ENCODE peak calls at places on chromosomes 1 and 21, in nine cellular contexts. A, O, X, L, E, U, C, H and G are unnamed samples.

GRCh38 chr1:28437924-28438699 is 67.7 kb upstream of the RCC1 start:
- DNase-seq in O (peak), A (peak), U (peak), E (peak), X (peak), H (no peak), L (peak), C (peak), G (peak)

GRCh38 chr1:222247081-222247480 is 300.8 kb downstream of the HHIPL2 start:
- DNase-seq in O (no peak), E (no peak), A (no peak), C (no peak), L (no peak), X (no peak), U (no peak), H (no peak), G (no peak)

GRCh38 chr1:27868932-27869718 is 3.2 kb upstream of the THEMIS2 start:
- DNase-seq in A (peak), X (no peak), U (no peak), H (no peak), C (no peak), O (no peak), E (no peak), L (peak), G (no peak)

GRCh38 chr1:15749399-15750291 is 7.3 kb downstream of the TMEM82 start:
- DNase-seq in H (no peak), U (peak), A (peak), E (peak), X (no peak), O (peak), C (no peak), L (no peak), G (no peak)

GRCh38 chr21:30044447-30045064 is 104.8 kb upstream of the GRIK1 start:
- DNase-seq in U (no peak), A (peak), X (no peak), O (peak), H (no peak), L (no peak), C (no peak), E (no peak), G (no peak)

GRCh38 chr1:203325004-203325417 is 19.7 kb downstream of the BTG2 start:
- DNase-seq in H (no peak), X (no peak), E (no peak), C (no peak), U (no peak), A (no peak), L (no peak), O (peak), G (no peak)

GRCh38 chr1:52281518-52281917 is 84.5 kb downstream of the CC2D1B start:
- DNase-seq in A (no peak), O (peak), C (no peak), H (no peak), E (no peak), L (no peak), U (no peak), X (no peak), G (no peak)

GRCh38 chr21:43983860-43984420 is 28.2 kb upstream of the TRAPPC10 start:
- DNase-seq in X (no peak), A (no peak), O (no peak), H (no peak), C (no peak), L (no peak), E (no peak), U (no peak), G (no peak)

GRCh38 chr1:232995189-232995588 is 44.8 kb downstream of the NTPCR start:
- DNase-seq in U (no peak), X (no peak), A (no peak), E (no peak), L (no peak), C (no peak), O (no peak), H (no peak), G (no peak)

GRCh38 chr1:89633103-89633744 is at the start of gene LRRC8C:
- DNase-seq in A (peak), U (no peak), O (peak), C (peak), X (no peak), L (peak), E (peak), H (peak), G (peak)

GRCh38 chr1:218895064-218895587 is 278.6 kb upstream of the LYPLAL1 start:
- DNase-seq in X (no peak), O (peak), E (no peak), H (no peak), U (no peak), A (no peak), L (no peak), C (no peak), G (no peak)

DNA sequence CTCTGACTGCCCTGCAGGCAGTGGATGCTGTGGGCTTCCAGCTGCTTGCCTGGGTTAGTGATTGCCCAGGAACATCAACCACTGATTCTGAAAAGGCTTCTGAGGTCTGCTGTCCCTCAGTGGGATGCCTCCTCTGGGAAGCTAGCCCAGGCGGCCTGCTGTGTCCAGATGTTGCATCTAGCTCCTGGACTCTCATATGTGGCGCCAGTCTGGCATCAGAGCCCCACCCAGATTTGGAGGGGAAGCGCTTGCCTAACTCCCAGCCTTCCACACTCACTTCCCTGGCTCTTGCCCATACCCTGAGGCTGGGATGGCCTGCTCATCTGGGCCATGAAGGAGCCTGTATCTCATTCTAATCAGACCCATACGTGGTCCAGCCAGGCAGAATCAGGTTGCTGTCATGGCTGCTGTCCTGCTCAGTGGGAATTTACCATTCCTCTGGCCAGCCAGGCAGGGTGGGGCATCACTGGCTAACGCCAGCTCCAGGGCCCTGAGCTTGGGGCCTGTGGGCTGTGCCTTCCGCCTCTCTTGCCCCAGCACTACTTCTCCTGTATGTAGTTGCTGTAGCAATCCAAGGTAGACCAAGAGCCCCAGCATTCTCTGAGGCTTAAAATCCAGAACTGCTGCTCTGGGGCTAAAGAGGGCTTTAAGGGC is 4.1 kb downstream of the CSF1 start:
- DNase-seq in C (no peak), O (no peak), L (peak), H (no peak), X (peak), E (no peak), U (no peak), A (no peak), G (no peak)
- H3K27ac ChIP-seq in C (no peak), O (no peak), L (no peak), H (no peak), X (no peak), E (no peak), U (peak), A (peak), G (no peak)

GRCh38 chr1:77015748-77016341 is 148.6 kb downstream of the ST6GALNAC5 start:
- DNase-seq in C (no peak), U (no peak), H (no peak), O (no peak), X (no peak), A (no peak), E (no peak), L (no peak), G (no peak)
- H3K27ac ChIP-seq in C (no peak), U (no peak), H (no peak), O (no peak), X (no peak), A (no peak), E (no peak), L (no peak), G (no peak)

GRCh38 chr1:210292276-210292851 is 36.3 kb upstream of the HHAT start:
- DNase-seq in X (peak), C (peak), L (peak), A (peak), E (peak), H (peak), U (peak), O (peak), G (peak)
- H3K27ac ChIP-seq in X (peak), C (no peak), L (peak), A (peak), E (peak), H (no peak), U (peak), O (no peak), G (peak)

GRCh38 chr21:41776778-41777177 is 9.9 kb upstream of the RIPK4 start:
- DNase-seq in H (no peak), L (no peak), O (no peak), E (no peak), A (no peak), X (no peak), U (no peak), C (no peak), G (no peak)
- H3K27ac ChIP-seq in H (no peak), L (no peak), O (no peak), E (no peak), A (no peak), X (no peak), U (peak), C (no peak), G (no peak)

GRCh38 chr21:39000496-39000895 is 182.8 kb downstream of the PSMG1 start:
- DNase-seq in E (peak), L (no peak), O (no peak), X (no peak), A (no peak), H (no peak), U (no peak), C (no peak), G (no peak)
- H3K27ac ChIP-seq in E (peak), L (peak), O (no peak), X (peak), A (peak), H (no peak), U (peak), C (no peak), G (peak)

GRCh38 chr21:15751037-15751436 is 21.3 kb downstream of the USP25 start:
- DNase-seq in L (no peak), X (no peak), A (no peak), C (no peak), E (no peak), H (no peak), U (no peak), O (no peak), G (no peak)
- H3K27ac ChIP-seq in L (no peak), X (no peak), A (no peak), C (no peak), E (no peak), H (no peak), U (no peak), O (no peak), G (no peak)

GRCh38 chr1:206693592-206693991 is 8.9 kb downstream of the MAPKAPK2 start:
- DNase-seq in C (no peak), H (no peak), E (no peak), U (peak), A (no peak), L (peak), O (peak), X (peak), G (no peak)

GRCh38 chr1:206691604-206692003 is 6.9 kb downstream of the MAPKAPK2 start:
- DNase-seq in L (peak), A (no peak), H (no peak), C (no peak), X (peak), O (no peak), U (no peak), E (no peak), G (peak)

GRCh38 chr1:206687915-206688442 is 3.3 kb downstream of the MAPKAPK2 start:
- DNase-seq in O (peak), E (no peak), H (no peak), U (no peak), C (no peak), L (no peak), A (no peak), X (peak), G (no peak)

GRCh38 chr1:206693029-206693428 is 8.3 kb downstream of the MAPKAPK2 start:
- DNase-seq in A (no peak), O (peak), C (no peak), X (peak), H (peak), U (peak), L (peak), E (peak), G (peak)

DNA sequence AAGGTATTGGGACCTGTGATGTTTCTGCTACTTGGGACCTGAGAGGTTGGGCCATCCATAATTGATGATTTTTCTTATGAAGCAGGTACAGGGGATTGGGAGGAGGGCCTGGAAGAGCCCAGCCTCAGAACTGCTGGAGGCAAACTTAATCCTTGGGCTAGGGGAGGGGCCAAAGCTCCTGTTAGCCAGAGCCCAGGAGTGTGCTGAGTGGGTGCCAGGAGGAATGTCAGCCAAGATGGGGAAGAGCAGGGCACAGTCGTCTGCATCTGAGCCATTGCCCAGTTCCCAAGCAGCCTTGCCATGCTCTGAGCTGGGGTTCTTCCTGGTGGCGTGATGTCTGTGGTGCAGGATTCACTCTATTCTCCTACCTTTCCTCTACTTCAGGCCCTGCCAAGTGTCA is 5.8 kb downstream of the MAPKAPK2 start:
- DNase-seq in X (peak), O (no peak), H (peak), A (no peak), L (peak), E (no peak), C (no peak), U (no peak), G (peak)
- H3K27ac ChIP-seq in X (peak), O (no peak), H (no peak), A (no peak), L (peak), E (no peak), C (no peak), U (no peak), G (peak)

GRCh38 chr1:12166834-12167492 is at the start of gene TNFRSF1B:
- DNase-seq in E (no peak), O (peak), A (peak), H (no peak), U (no peak), C (no peak), L (peak), X (no peak), G (peak)
- H3K27ac ChIP-seq in E (peak), O (peak), A (peak), H (peak), U (peak), C (no peak), L (peak), X (peak), G (peak)

DNA sequence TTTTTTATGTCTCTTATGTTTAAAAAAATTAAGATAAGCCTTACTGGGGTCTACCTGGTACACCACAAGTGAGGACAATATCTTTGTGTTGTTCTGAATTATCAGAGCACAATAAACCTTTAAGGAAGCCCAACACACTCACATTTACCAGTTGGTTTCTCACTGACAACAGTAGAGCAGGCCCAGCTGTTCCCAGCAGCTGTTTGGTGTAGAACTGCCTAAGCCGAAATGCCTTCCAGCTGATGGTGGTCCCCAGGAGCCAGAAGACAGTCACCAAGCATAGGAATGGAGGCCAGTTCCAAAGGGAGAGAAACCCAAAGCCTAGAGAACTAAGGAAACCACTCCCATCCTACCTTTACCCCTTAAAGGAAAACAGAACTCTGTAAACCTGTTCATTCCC is 428.6 kb upstream of the CAMK1G start:
- DNase-seq in X (no peak), O (no peak), U (no peak), E (no peak), A (no peak), L (no peak), H (no peak), C (no peak), G (no peak)
- H3K27ac ChIP-seq in X (no peak), O (no peak), U (no peak), E (no peak), A (no peak), L (no peak), H (no peak), C (no peak), G (no peak)